ENCODE peak calls at places on chromosomes 4 and X, in eight cellular contexts. U is tibial artery, W is GM12865, X is K562, H is fibroblast of pulmonary artery, R is WERI-Rb-1, O is kidney epithelial cell, F is dorsolateral prefrontal cortex. Q is an unnamed sample.

GRCh38 chr4:165164257-165164656 is 43.1 kb upstream of the KLHL2 start:
- DNase-seq in X (no peak), W (no peak), R (no peak), F (no peak), O (no peak), U (no peak), H (no peak), Q (no peak)

GRCh38 chr4:152117501-152117900 is 356.7 kb upstream of the GATB start:
- DNase-seq in X (no peak), F (no peak), W (no peak), R (no peak), O (no peak), H (no peak), U (no peak), Q (no peak)

GRCh38 chr4:135917016-135917415 is 1615.3 kb downstream of the PCDH18 start:
- DNase-seq in R (no peak), W (no peak), F (no peak), O (no peak), H (peak), U (no peak), X (no peak), Q (no peak)

GRCh38 chrX:18390941-18391538 is 34.4 kb upstream of the CDKL5 start:
- DNase-seq in W (peak), U (peak), H (peak), O (peak), X (peak), F (peak), R (peak), Q (peak)

GRCh38 chrX:13077168-13077567 is 32.7 kb upstream of the FAM9C start:
- DNase-seq in U (peak), R (no peak), W (no peak), O (no peak), H (no peak), F (no peak), X (no peak), Q (peak)

GRCh38 chr4:75673959-75674328 is 733 bp upstream of the G3BP2 start:
- DNase-seq in O (no peak), F (no peak), U (no peak), R (peak), H (peak), X (no peak), W (no peak), Q (no peak)

GRCh38 chr4:141686929-141687328 is 50.5 kb downstream of the IL15 start:
- DNase-seq in U (no peak), X (no peak), W (no peak), F (no peak), R (no peak), O (no peak), H (peak), Q (no peak)

GRCh38 chr4:112099701-112100289 is 45.5 kb upstream of the FAM241A start:
- DNase-seq in O (no peak), H (peak), U (no peak), F (no peak), X (peak), R (no peak), W (peak), Q (peak)

GRCh38 chrX:1435241-1435900 is 17.3 kb downstream of the ASMTL start:
- DNase-seq in F (no peak), X (no peak), O (no peak), R (peak), H (no peak), W (no peak), U (peak), Q (no peak)

GRCh38 chr4:151537726-151538125 is 128.8 kb downstream of the FHIP1A start:
- DNase-seq in O (no peak), X (no peak), H (peak), R (no peak), U (no peak), W (no peak), F (no peak), Q (no peak)

GRCh38 chrX:75522565-75523411 is at the start of gene ZDHHC15:
- DNase-seq in H (peak), X (no peak), R (no peak), W (no peak), O (peak), F (peak), U (peak), Q (peak)

GRCh38 chr4:172393220-172393619 is 580.0 kb downstream of the GALNTL6 start:
- DNase-seq in F (no peak), H (no peak), R (no peak), U (no peak), X (no peak), O (no peak), W (no peak), Q (no peak)

GRCh38 chrX:18406531-18407266 is 18.7 kb upstream of the CDKL5 start:
- DNase-seq in F (no peak), W (no peak), R (no peak), H (no peak), O (no peak), U (no peak), X (no peak), Q (no peak)

GRCh38 chrX:129825746-129826505 is 17.8 kb downstream of the ZDHHC9 start:
- DNase-seq in R (no peak), W (no peak), F (no peak), O (no peak), H (no peak), X (no peak), U (no peak), Q (no peak)

GRCh38 chr4:169618986-169619385 is 1.4 kb upstream of the CLCN3 start:
- DNase-seq in W (no peak), H (no peak), R (no peak), O (no peak), F (no peak), X (no peak), U (no peak), Q (no peak)
- H3K4me3 ChIP-seq in W (peak), H (no peak), R (no peak), O (no peak), F (no peak), X (peak), U (no peak), Q (peak)

DNA sequence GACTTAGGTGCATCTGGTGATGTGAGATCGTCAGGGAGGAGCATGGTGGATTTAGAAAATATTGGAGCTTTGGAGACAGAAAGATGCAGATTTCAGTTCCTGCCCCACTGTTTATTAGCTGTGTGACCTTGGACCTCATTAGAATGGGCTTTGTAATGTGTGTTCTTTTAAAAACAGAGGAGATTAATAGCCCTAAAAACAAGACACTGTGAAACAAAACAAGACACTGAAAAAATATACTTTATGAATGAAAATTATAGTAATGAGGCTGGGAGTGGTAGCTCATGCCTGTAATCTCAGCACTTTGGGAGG is 79.5 kb downstream of the EVC start:
- DNase-seq in U (no peak), W (no peak), X (no peak), O (no peak), H (no peak), R (no peak), F (no peak), Q (no peak)
- TF ChIP-seq CTCF in U (no peak), W (no peak), X (no peak), O (no peak), H (no peak), R (no peak), F (no peak), Q (no peak)

DNA sequence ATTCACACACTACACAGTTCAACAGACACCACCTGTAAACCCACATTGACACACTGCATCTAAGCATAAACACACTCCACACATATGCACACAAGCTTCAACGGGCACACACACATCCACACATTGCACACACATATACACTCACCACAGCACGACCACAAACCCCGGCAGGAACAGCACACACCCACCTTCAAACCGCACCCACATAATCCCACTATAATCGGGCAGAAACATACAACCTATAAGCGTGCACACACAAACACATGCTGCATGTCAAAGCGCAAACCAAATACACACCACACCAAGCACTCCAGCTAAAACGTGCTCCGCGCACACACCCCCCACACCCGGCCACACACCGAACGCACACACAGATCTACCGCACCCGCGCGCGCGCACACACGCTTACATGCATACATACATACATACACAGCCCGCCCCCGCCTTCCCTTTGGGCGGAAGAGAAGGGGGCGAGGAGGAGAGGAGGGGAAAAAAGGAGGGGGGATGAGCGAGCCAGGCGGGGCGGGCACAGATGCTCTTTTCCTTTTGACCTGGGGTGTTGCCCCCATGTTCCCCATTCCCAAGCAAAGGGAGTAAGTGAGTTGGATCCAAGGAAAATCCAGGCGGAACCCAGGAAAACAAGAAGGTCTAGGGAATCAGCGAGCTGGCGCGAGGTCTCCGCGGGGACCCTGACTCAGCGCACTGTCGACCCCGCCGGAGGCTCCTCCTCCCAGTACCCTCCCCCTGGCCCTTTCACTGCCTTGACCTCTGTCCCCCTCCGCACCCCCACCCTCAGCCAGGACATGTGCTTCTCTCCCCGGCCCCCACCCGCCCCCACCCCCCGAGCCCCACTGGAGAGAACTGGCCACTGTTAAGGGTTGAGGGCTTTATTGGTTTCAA is 9.9 kb downstream of the ARHGAP36 start:
- DNase-seq in U (no peak), W (no peak), R (peak), O (no peak), X (no peak), H (no peak), F (no peak), Q (no peak)
- H3K4me3 ChIP-seq in U (no peak), W (no peak), R (peak), O (no peak), X (no peak), H (no peak), F (no peak), Q (no peak)

GRCh38 chr4:98930311-98930865 is 1.5 kb upstream of the EIF4E start:
- DNase-seq in R (no peak), W (peak), H (no peak), U (no peak), X (no peak), F (no peak), O (no peak), Q (peak)

GRCh38 chr4:98932539-98932938 is 3.6 kb upstream of the EIF4E start:
- DNase-seq in U (no peak), H (peak), O (no peak), X (no peak), F (no peak), R (no peak), W (peak), Q (peak)

GRCh38 chr4:98928131-98928504 is 815 bp downstream of the EIF4E start:
- DNase-seq in F (peak), U (peak), O (peak), R (peak), W (peak), H (peak), X (peak), Q (peak)

GRCh38 chr4:98929341-98930267 is 671 bp upstream of the EIF4E start:
- DNase-seq in F (peak), X (peak), H (peak), O (peak), U (peak), R (peak), W (peak), Q (peak)

DNA sequence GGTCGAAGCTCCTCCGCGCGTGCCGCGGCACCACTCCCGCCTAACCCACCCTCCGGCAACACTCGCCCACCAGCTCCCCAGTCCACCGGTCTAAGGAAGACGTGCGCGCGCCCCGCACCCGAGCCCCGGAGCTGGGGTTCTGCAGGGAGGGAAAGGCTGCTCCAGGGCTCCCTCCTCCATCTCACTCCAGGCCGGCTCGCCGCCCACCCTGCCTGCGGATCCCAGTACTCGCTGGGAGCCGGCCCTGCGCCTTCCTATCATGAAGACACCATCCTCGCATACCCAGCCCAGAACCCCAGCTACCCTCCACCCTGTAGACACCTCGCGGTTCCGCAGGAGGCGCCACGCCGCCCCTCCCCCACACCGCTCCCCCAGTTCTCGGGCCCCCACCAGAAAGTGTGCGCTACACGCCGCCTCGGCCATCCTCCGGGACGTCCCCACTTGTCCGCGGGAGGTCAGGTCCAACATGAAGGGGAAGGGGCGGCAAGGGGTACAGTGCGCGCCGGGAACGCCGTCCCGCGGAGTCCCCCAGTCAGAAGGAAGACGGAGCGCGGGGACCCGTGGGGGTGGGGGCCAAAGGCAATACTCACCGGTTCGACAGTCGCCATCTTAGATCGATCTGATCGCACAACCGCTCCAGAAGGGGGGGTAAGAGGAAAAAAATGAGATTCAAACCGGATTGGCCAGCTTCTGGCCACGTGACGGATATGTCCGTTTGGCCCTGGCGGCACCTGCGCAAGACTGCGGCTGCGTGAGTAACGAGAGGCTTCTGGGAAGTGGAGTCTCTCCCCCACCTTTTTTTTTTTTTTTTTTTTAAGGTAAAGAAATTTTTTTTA is at the start of gene EIF4E:
- DNase-seq in W (peak), U (peak), H (peak), R (peak), X (peak), O (peak), F (peak), Q (peak)
- TF ChIP-seq CTCF in W (peak), U (no peak), H (peak), R (peak), X (peak), O (peak), F (peak), Q (no peak)

DNA sequence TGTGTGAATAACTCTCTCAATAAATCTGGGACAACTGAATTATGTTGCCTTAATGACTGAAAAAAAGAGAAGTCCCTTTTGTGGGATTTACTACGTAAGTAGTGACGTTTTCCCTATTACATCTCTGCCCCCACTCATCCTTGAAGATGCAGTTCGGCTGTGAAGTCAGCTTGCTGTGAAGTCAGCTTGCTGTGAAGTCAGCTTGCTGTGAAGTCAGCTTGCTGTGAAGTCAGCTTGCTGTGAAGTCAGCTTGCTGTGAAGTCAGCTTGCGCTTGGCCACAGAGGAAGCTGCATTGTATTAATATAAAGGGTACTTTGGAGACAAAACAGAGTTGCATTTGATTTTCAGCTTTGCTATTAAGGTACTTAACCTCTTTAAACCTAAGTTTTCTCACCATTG is 7.9 kb upstream of the VAMP7 start:
- DNase-seq in H (no peak), F (no peak), U (no peak), O (no peak), X (no peak), W (no peak), R (no peak), Q (no peak)
- H3K4me3 ChIP-seq in H (no peak), F (no peak), U (no peak), O (no peak), X (no peak), W (no peak), R (no peak), Q (no peak)